ENCODE peak calls at places on chromosomes 5 and 9, in nine cellular contexts. K, Q, L, G, T, M, E, A and X are unnamed samples.
A peak's percentile ranks its signal among the peaks of the same experiment; 100 is the strongest.

GRCh38 chr5:121969660-121970295 is 8.0 kb downstream of the SRFBP1 start:
- DNase-seq in M (no peak), K (no peak), E (no peak), A (no peak), T (peak; percentile 67), L (no peak), Q (no peak), G (no peak), X (no peak)

GRCh38 chr9:131714161-131714646 is 25.7 kb downstream of the RAPGEF1 start:
- DNase-seq in K (peak; percentile 71), T (peak; percentile 94), G (no peak), M (peak; percentile 73), A (peak; percentile 83), Q (no peak), E (no peak), L (no peak), X (no peak)

GRCh38 chr5:39283231-39283818 is 64.0 kb upstream of the FYB1 start:
- DNase-seq in L (peak; percentile 63), M (no peak), T (peak; percentile 44), K (no peak), E (no peak), Q (no peak), A (no peak), G (no peak), X (no peak)

GRCh38 chr5:59236448-59236847 is 653.6 kb downstream of the RAB3C start:
- DNase-seq in A (peak; percentile 43), K (no peak), M (no peak), L (no peak), T (no peak), Q (no peak), G (no peak), E (no peak), X (no peak)

GRCh38 chr9:128729766-128730517 is 6.0 kb upstream of the ZDHHC12 start:
- DNase-seq in T (no peak), A (no peak), L (no peak), K (no peak), Q (no peak), M (no peak), G (no peak), E (no peak), X (no peak)

GRCh38 chr9:109453210-109453842 is 44.8 kb downstream of the PTPN3 start:
- DNase-seq in L (no peak), M (peak; percentile 56), G (no peak), Q (no peak), K (no peak), T (peak; percentile 86), A (no peak), E (no peak), X (no peak)

GRCh38 chr5:106759581-106759980 is 911.2 kb downstream of the EFNA5 start:
- DNase-seq in E (peak; percentile 35), K (no peak), G (no peak), Q (no peak), A (no peak), T (peak; percentile 30), L (no peak), M (peak; percentile 58), X (no peak)

GRCh38 chr5:132483101-132483500 is 7.5 kb downstream of the IRF1 start:
- DNase-seq in A (peak; percentile 6), M (peak; percentile 16), G (no peak), E (no peak), T (no peak), L (no peak), K (no peak), Q (peak; percentile 19), X (no peak)

GRCh38 chr9:15889555-15889954 is 336.7 kb downstream of the CCDC171 start:
- DNase-seq in G (no peak), Q (no peak), T (peak; percentile 87), A (no peak), L (no peak), M (no peak), E (no peak), K (no peak), X (no peak)

GRCh38 chr9:98034593-98035546 is 21.7 kb upstream of the NANS start:
- DNase-seq in Q (peak; percentile 83), K (peak; percentile 59), G (peak; percentile 85), E (peak; percentile 86), M (peak; percentile 93), A (peak; percentile 81), L (peak; percentile 92), T (peak; percentile 45), X (peak; percentile 27)

GRCh38 chr5:174690256-174690655 is 34.1 kb upstream of the MSX2 start:
- DNase-seq in K (no peak), A (no peak), Q (no peak), E (no peak), T (peak; percentile 29), M (no peak), L (no peak), G (no peak), X (no peak)

GRCh38 chr9:27168951-27169350 is 59.9 kb downstream of the TEK start:
- DNase-seq in Q (no peak), K (no peak), L (no peak), E (no peak), A (no peak), M (no peak), T (no peak), G (no peak), X (no peak)

GRCh38 chr9:31604516-31604915 is 779.9 kb upstream of the ACO1 start:
- DNase-seq in A (no peak), M (no peak), T (no peak), K (no peak), E (no peak), Q (no peak), L (no peak), G (no peak), X (no peak)

GRCh38 chr9:71822935-71823334 is 54.6 kb upstream of the CEMIP2 start:
- DNase-seq in T (no peak), L (no peak), E (no peak), A (no peak), Q (no peak), M (no peak), K (no peak), G (no peak), X (no peak)

GRCh38 chr9:80797841-80798688 is 891.3 kb downstream of the TLE1 start:
- DNase-seq in K (no peak), G (peak; percentile 45), A (peak; percentile 27), Q (no peak), T (peak; percentile 54), L (peak; percentile 22), E (no peak), M (no peak), X (no peak)

GRCh38 chr9:91751922-91752321 is 198.1 kb downstream of the ROR2 start:
- DNase-seq in Q (no peak), G (no peak), K (no peak), L (no peak), E (no peak), M (no peak), T (peak; percentile 87), A (no peak), X (no peak)

GRCh38 chr9:136858844-136859757 is 7.0 kb downstream of the MAMDC4 start:
- DNase-seq in T (peak; percentile 45), M (peak; percentile 95), L (peak; percentile 94), Q (peak; percentile 79), E (peak; percentile 94), A (peak; percentile 81), G (peak; percentile 71), K (no peak), X (no peak)

GRCh38 chr9:21551401-21551800 is 69.3 kb upstream of the IFNE start:
- DNase-seq in L (no peak), E (no peak), A (no peak), G (no peak), Q (no peak), K (no peak), T (peak; percentile 49), M (no peak), X (no peak)

GRCh38 chr9:68685770-68686169 is 19.3 kb upstream of the PIP5K1B start:
- DNase-seq in M (peak; percentile 53), E (peak; percentile 44), L (peak; percentile 82), K (no peak), T (no peak), G (no peak), Q (no peak), A (no peak), X (no peak)

DNA sequence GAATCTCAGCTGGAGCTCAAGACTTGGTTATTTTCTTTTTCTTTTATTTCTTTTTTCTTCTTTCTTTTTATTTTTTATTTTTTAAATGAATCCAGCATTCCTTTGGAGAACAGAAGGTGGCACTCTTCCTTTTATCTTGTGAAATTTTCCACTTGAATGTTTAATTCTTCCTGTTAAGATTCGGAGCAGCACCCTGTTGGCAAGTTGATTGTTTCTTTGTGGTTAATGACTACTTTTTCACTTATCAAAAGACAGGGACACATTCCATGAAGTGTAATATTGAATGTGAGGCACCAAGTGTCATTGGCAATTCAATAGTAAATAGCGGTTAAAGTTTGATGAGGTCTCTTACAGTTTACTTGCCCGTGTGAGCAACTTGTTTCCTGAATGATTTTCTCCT is 240.5 kb upstream of the CHD1 start:
- DNase-seq in Q (no peak), K (no peak), A (no peak), M (no peak), G (no peak), E (no peak), L (no peak), T (peak; percentile 35), X (no peak)
- TF ChIP-seq CTCF in Q (no peak), K (no peak), A (no peak), M (no peak), G (peak; percentile 42), E (no peak), L (no peak), T (no peak), X (no peak)

GRCh38 chr5:180636016-180636402 is 13.4 kb downstream of the FLT4 start:
- DNase-seq in L (no peak), Q (no peak), E (no peak), M (no peak), A (peak; percentile 15), T (no peak), G (no peak), K (no peak), X (no peak)
- H3K27me3 ChIP-seq in L (no peaks in the 10 kb centered on the region), Q (no peaks in the 10 kb centered on the region), E (no peaks in the 10 kb centered on the region), M (no peaks in the 10 kb centered on the region), A (no peaks in the 10 kb centered on the region), T (no peaks in the 10 kb centered on the region), G (no peaks in the 10 kb centered on the region), K (no peaks in the 10 kb centered on the region), X (no peaks in the 10 kb centered on the region)

GRCh38 chr9:130433168-130433946 is 11.4 kb upstream of the ASS1 start:
- DNase-seq in K (no peak), T (peak; percentile 62), L (no peak), Q (no peak), A (peak; percentile 63), E (no peak), G (no peak), M (no peak), X (no peak)
- TF ChIP-seq CTCF in K (peak; percentile 81), T (peak; percentile 21), L (peak; percentile 64), Q (peak; percentile 10), A (peak; percentile 87), E (peak; percentile 48), G (peak; percentile 48), M (peak; percentile 68), X (peak; percentile 73)

DNA sequence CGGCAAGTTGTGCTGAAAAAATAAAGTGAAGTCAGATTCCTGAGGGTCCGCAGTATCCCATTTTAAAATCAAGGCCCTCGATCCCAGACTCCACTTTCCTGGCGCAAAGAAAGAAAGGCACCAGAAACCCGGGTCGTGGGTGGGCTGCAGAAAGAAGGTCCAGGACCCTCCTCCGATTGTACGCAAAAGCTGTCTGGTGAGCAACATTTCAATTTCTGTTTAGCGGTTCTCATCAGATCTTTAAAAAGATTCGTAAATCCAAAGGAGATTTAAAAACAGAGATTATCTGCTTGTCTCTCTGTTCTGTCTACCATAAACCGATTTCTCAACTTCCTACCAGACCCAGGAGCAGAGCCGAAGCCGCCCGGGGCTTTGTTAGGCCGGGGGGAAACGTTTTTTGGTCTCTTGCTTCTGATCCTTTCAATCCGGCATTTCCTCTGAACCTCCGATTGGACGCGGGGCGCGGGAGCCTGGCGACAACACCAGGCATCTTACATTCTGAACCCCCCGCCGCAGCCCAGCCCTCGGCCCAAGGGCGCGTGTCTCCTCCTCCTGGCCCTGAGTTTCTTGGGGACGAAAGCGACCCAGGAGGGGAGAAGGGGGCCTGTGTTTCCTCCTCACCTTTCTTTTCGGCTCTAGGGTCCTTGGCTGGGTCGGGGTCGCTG is 745 bp downstream of the NKX2-5 start:
- DNase-seq in T (no peak), G (no peak), K (no peak), A (no peak), Q (no peak), L (no peak), M (no peak), E (no peak), X (no peak)
- H3K27me3 ChIP-seq in T (peaks cover 91% of the 10 kb centered on the region), G (peaks cover 96% of the 10 kb centered on the region), K (peaks cover 34% of the 10 kb centered on the region), A (peaks cover 16% of the 10 kb centered on the region), Q (peaks cover 99% of the 10 kb centered on the region), L (peaks cover 98% of the 10 kb centered on the region), M (peaks cover 97% of the 10 kb centered on the region), E (peaks cover 4% of the 10 kb centered on the region), X (peaks cover 32% of the 10 kb centered on the region)